ENCODE peak calls at places on chromosomes 16 and 17, in five cellular contexts. D is bronchial epithelial cell, Z is esophagus squamous epithelium, T is GM20000, R is A549. M is an unnamed sample.

GRCh38 chr16:86946396-86946795 is 368.0 kb downstream of the FOXL1 start:
- DNase-seq in Z (no peak), D (no peak), T (no peak), R (peak; percentile 11), M (no peak)

GRCh38 chr17:78168906-78169793 is 769 bp downstream of the SYNGR2 start:
- DNase-seq in T (peak; percentile 77), Z (no peak), D (peak; percentile 35), R (peak; percentile 80), M (peak; percentile 78)

GRCh38 chr17:16962804-16963203 is 9.1 kb downstream of the TNFRSF13B start:
- DNase-seq in Z (no peak), D (no peak), R (peak; percentile 64), T (no peak), M (peak; percentile 51)

GRCh38 chr17:2713881-2714280 is 2.3 kb upstream of the CLUH start:
- DNase-seq in D (no peak), R (no peak), T (no peak), Z (no peak), M (no peak)

GRCh38 chr16:67393111-67393789 is at the start of gene TPPP3:
- DNase-seq in T (peak; percentile 77), R (peak; percentile 73), Z (no peak), D (peak; percentile 37), M (no peak)

GRCh38 chr17:7580631-7581554 is 1.5 kb downstream of the CD68 start:
- DNase-seq in R (no peak), Z (no peak), D (peak; percentile 57), T (peak; percentile 5), M (no peak)

GRCh38 chr17:65925606-65926307 is 266.2 kb downstream of the CEP112 start:
- DNase-seq in T (no peak), R (no peak), D (no peak), Z (no peak), M (no peak)

GRCh38 chr16:22946433-22946832 is 132.5 kb downstream of the HS3ST2 start:
- DNase-seq in Z (no peak), D (peak; percentile 71), R (no peak), T (no peak), M (no peak)

GRCh38 chr17:29076087-29076486 is 33.1 kb downstream of the PIPOX start:
- DNase-seq in T (no peak), R (no peak), Z (no peak), D (no peak), M (no peak)

GRCh38 chr17:51118330-51119195 is 2.1 kb downstream of the SPAG9 start:
- DNase-seq in Z (no peak), D (no peak), T (no peak), R (peak; percentile 45), M (peak; percentile 40)

DNA sequence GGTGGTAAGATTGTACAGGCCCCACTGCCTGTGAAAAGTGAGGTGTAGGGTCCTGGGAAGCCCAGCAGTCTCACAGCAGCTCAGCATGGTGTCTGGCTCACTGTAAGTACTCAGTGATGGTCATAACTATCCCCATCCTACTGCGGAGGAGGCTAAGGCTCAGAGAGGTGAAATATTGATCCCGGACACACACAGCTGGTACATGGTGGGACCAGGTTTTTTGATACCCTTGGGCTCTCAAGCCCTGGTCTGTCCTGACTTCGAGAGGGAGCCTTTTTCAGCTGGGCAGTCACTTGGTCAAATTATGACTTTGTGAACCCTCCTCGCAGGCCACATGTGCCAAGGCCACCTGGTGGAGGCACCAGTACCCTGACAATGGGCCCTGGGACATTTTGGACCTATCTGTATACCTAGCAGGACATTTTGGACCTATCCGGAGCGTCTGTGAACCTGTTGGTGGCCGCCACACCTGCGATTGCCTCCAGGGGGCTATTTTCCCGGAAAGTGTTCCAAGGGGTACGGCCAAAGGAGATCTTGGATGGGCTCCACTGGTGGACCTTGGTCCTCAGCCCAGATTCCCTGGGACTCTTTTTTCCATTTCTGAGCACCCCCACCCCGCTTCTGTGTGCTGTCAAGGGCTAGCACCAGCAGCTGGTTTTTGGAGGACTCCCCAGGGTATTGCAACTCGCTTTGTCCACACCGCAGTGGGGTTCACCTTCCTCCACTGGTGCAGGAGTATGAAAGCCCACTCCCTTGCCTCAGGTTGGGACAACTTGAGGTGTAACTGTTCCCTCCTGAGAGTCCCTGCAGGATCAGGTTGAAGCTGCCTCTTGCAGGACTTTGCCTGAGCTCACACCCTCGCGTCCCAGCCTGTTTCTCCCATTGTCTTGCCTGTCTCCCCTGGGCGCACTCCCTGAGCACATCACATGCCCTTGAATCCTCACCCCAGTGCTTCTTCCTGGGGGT is 83.6 kb upstream of the NKD1 start:
- DNase-seq in Z (no peak), R (no peak), D (no peak), T (no peak), M (no peak)
- TF ChIP-seq CTCF in Z (no peak), R (no peak), D (no peak), T (no peak), M (peak; percentile 8)

GRCh38 chr17:82105882-82106696 is 8.1 kb upstream of the FASN start:
- DNase-seq in D (peak; percentile 76), Z (no peak), T (peak; percentile 93), R (peak; percentile 82), M (peak; percentile 91)

GRCh38 chr17:82108999-82109480 is 11.0 kb upstream of the FASN start:
- DNase-seq in D (no peak), R (no peak), Z (no peak), T (no peak), M (no peak)

GRCh38 chr17:82106697-82107305 is 8.8 kb upstream of the FASN start:
- DNase-seq in Z (no peak), R (no peak), T (peak; percentile 57), D (no peak), M (no peak)

GRCh38 chr17:82108038-82108998 is 10.3 kb upstream of the FASN start:
- DNase-seq in Z (no peak), R (no peak), D (no peak), T (no peak), M (no peak)

GRCh38 chr17:82107341-82107860 is 9.4 kb upstream of the FASN start:
- DNase-seq in R (peak; percentile 59), Z (no peak), D (no peak), T (peak; percentile 51), M (no peak)
- TF ChIP-seq CTCF in R (peak; percentile 8), Z (peak; percentile 25), D (peak; percentile 38), T (peak; percentile 21), M (no peak)

DNA sequence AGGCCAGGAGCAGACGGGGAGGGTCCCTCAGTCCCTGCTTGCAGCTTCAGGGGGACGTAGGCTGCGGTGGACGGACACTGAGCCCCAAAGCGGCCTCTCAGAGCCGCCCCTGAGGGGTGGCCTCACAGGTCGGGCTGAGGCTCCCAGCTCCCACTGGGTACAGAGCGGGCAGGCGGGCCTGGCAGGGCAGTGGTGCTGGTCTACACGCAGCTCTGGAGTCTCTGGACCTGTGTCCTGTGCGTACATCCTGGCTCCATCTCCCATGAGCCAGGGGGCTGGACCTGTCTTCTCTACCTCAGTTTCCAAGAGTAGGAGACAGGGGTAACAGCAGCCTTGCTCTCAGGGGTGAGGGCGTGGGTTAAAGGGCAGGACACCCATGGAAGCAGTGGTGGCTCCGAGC is 1.7 kb downstream of the DPEP1 start:
- DNase-seq in D (no peak), T (no peak), R (no peak), Z (no peak), M (no peak)
- TF ChIP-seq CTCF in D (no peak), T (no peak), R (no peak), Z (no peak), M (no peak)

GRCh38 chr17:1498869-1499268 is 6.4 kb upstream of the MYO1C start:
- DNase-seq in Z (no peak), R (no peak), T (no peak), D (peak; percentile 20), M (no peak)
- TF ChIP-seq CTCF in Z (no peak), R (no peak), T (no peak), D (no peak), M (no peak)

DNA sequence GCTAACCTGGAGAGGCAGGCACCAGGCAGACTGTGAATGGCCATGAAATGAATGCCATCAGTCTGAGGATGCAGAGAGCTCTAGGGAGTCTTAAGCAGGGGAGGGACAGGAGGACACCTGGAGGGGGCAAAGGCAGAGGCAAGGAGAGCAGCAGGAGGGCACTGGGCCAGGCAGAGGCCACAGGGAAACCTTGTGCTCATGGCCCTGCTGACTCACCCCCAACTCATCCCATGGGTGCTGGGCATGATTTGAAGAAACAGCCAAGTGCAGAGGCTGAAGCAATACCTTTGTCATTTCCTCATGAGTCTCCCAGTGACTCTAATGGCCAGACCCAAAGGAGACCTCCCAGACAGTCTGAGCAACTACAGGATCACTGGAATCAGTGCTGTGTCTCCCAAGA is 141.4 kb downstream of the TMEM132E start:
- DNase-seq in Z (no peak), T (no peak), D (peak; percentile 72), R (peak; percentile 19), M (peak; percentile 57)
- TF ChIP-seq CTCF in Z (no peak), T (no peak), D (no peak), R (no peak), M (no peak)

DNA sequence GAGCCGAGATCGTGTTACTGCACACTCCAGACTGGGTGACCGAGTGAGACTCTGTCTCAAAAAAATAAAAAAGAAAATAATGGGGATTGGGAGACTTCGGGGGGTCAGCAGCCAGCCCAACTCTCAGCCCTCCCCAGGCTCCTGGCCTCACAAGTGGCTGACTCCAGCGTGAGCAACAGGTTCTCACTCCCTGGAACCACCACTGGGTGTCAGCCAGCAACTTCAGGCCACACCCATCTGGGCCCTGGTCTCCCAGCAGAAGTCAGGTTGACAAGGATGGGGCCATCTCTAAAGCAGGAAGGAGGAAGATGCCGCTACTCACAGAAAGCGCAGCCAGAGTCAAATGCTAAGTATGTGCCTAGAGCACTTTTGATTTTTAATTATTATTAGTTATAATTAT is 139.4 kb downstream of the C16orf78 start:
- DNase-seq in Z (no peak), R (peak; percentile 23), T (no peak), D (no peak), M (peak; percentile 18)
- TF ChIP-seq CTCF in Z (no peak), R (no peak), T (no peak), D (no peak), M (no peak)

GRCh38 chr17:59643159-59643857 is 23.6 kb downstream of the CLTC start:
- DNase-seq in Z (no peak), D (peak; percentile 73), R (no peak), T (no peak), M (no peak)
- TF ChIP-seq CTCF in Z (no peak), D (no peak), R (no peak), T (no peak), M (no peak)

DNA sequence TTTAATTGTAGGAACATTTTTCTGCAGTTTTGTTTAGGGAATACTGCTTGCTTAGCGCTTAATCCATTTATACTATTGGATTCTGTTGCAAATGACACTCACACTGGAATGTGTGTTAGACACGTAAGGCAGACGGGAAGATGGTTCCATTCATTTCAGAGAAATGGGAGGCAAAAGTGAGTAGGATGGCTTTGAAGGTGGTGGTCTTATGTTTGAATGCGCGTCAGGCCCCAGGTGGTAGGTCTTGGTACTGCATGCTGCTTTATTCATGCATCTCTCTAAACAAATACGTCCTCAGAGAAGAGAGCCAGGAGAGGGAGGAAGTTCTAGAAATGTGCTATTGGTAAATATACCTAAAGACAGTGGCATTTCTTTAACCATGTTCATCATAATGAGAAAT is 997.6 kb upstream of the RBFOX1 start:
- DNase-seq in T (no peak), D (no peak), Z (no peak), R (peak; percentile 43), M (no peak)
- TF ChIP-seq CTCF in T (peak; percentile 16), D (peak; percentile 31), Z (no peak), R (no peak), M (no peak)